ENCODE peak calls at places on chromosome 21, in ten cellular contexts. One of them, this sample, is unnamed.

GRCh38 chr21:41895643-41896493 is 16.7 kb upstream of the PRDM15 start:
- DNase-seq in activated naive CD4-positive, alpha-beta T cell: peak
- DNase-seq in GM18507: no peak
- DNase-seq in tibial nerve: no peak
- DNase-seq in GDM1: no peak
- DNase-seq in activated naive CD8-positive, alpha-beta T cell treated with anti-CD3 and anti-CD28 coated beads for 36 hours: peak
- DNase-seq in HT1080: no peak
- DNase-seq in epithelial cell of esophagus: no peak
- DNase-seq in astrocyte: peak
- DNase-seq in HL-60: no peak
- DNase-seq in this sample: no peak

GRCh38 chr21:43262427-43262826 is 93.6 kb downstream of the CRYAA start:
- DNase-seq in GDM1: no peak
- DNase-seq in astrocyte: no peak
- DNase-seq in HL-60: no peak
- DNase-seq in epithelial cell of esophagus: peak
- DNase-seq in activated naive CD4-positive, alpha-beta T cell: no peak
- DNase-seq in HT1080: no peak
- DNase-seq in activated naive CD8-positive, alpha-beta T cell treated with anti-CD3 and anti-CD28 coated beads for 36 hours: no peak
- DNase-seq in tibial nerve: no peak
- DNase-seq in GM18507: no peak
- DNase-seq in this sample: no peak

GRCh38 chr21:15242906-15243305 is 178.1 kb upstream of the NRIP1 start:
- DNase-seq in GM18507: no peak
- DNase-seq in GDM1: no peak
- DNase-seq in activated naive CD4-positive, alpha-beta T cell: no peak
- DNase-seq in HL-60: no peak
- DNase-seq in tibial nerve: no peak
- DNase-seq in activated naive CD8-positive, alpha-beta T cell treated with anti-CD3 and anti-CD28 coated beads for 36 hours: no peak
- DNase-seq in epithelial cell of esophagus: no peak
- DNase-seq in astrocyte: no peak
- DNase-seq in HT1080: no peak
- DNase-seq in this sample: no peak

GRCh38 chr21:17264182-17264581 is 248.7 kb upstream of the CXADR start:
- DNase-seq in activated naive CD8-positive, alpha-beta T cell treated with anti-CD3 and anti-CD28 coated beads for 36 hours: no peak
- DNase-seq in tibial nerve: no peak
- DNase-seq in activated naive CD4-positive, alpha-beta T cell: no peak
- DNase-seq in GDM1: no peak
- DNase-seq in HL-60: no peak
- DNase-seq in HT1080: no peak
- DNase-seq in GM18507: no peak
- DNase-seq in epithelial cell of esophagus: no peak
- DNase-seq in astrocyte: no peak
- DNase-seq in this sample: no peak

GRCh38 chr21:28642891-28643290 is 349.8 kb downstream of the LTN1 start:
- DNase-seq in tibial nerve: no peak
- DNase-seq in activated naive CD8-positive, alpha-beta T cell treated with anti-CD3 and anti-CD28 coated beads for 36 hours: no peak
- DNase-seq in HT1080: no peak
- DNase-seq in astrocyte: no peak
- DNase-seq in GDM1: no peak
- DNase-seq in GM18507: no peak
- DNase-seq in activated naive CD4-positive, alpha-beta T cell: no peak
- DNase-seq in epithelial cell of esophagus: no peak
- DNase-seq in HL-60: no peak
- DNase-seq in this sample: no peak

GRCh38 chr21:31670065-31670464 is 10.6 kb downstream of the SOD1 start:
- DNase-seq in HL-60: no peak
- DNase-seq in GM18507: no peak
- DNase-seq in activated naive CD4-positive, alpha-beta T cell: no peak
- DNase-seq in epithelial cell of esophagus: no peak
- DNase-seq in HT1080: no peak
- DNase-seq in activated naive CD8-positive, alpha-beta T cell treated with anti-CD3 and anti-CD28 coated beads for 36 hours: no peak
- DNase-seq in GDM1: no peak
- DNase-seq in astrocyte: no peak
- DNase-seq in tibial nerve: no peak
- DNase-seq in this sample: no peak

GRCh38 chr21:30072496-30072895 is 94.1 kb downstream of the CLDN17 start:
- DNase-seq in GDM1: no peak
- DNase-seq in epithelial cell of esophagus: peak
- DNase-seq in tibial nerve: no peak
- DNase-seq in astrocyte: no peak
- DNase-seq in HT1080: peak
- DNase-seq in activated naive CD4-positive, alpha-beta T cell: no peak
- DNase-seq in HL-60: peak
- DNase-seq in activated naive CD8-positive, alpha-beta T cell treated with anti-CD3 and anti-CD28 coated beads for 36 hours: peak
- DNase-seq in GM18507: no peak
- DNase-seq in this sample: no peak

GRCh38 chr21:45543710-45544448 is 1.6 kb upstream of the SLC19A1 start:
- DNase-seq in activated naive CD4-positive, alpha-beta T cell: no peak
- DNase-seq in HT1080: no peak
- DNase-seq in HL-60: no peak
- DNase-seq in GM18507: no peak
- DNase-seq in epithelial cell of esophagus: no peak
- DNase-seq in tibial nerve: no peak
- DNase-seq in GDM1: no peak
- DNase-seq in activated naive CD8-positive, alpha-beta T cell treated with anti-CD3 and anti-CD28 coated beads for 36 hours: no peak
- DNase-seq in astrocyte: no peak
- DNase-seq in this sample: peak

This sample was measured in GM12892.